ENCODE peak calls at places on chromosomes 12 and 14, in nine cellular contexts. One of them, this sample, is unnamed.

GRCh38 chr12:49334681-49335080 is 2.3 kb downstream of the C1QL4 start:
- DNase-seq in fibroblast of lung: no peak
- DNase-seq in brain microvascular endothelial cell: no peak
- DNase-seq in fibroblast of pulmonary artery: no peak
- DNase-seq in fibroblast of mammary gland: no peak
- DNase-seq in ovary: no peak
- DNase-seq in endothelial cell of umbilical vein: no peak
- DNase-seq in HFF-Myc: no peak
- DNase-seq in astrocyte of the spinal cord: no peak
- DNase-seq in this sample: no peak

GRCh38 chr14:94345344-94346072 is 22.4 kb upstream of the SERPINA6 start:
- DNase-seq in fibroblast of lung: peak
- DNase-seq in fibroblast of pulmonary artery: peak
- DNase-seq in endothelial cell of umbilical vein: no peak
- DNase-seq in astrocyte of the spinal cord: peak
- DNase-seq in ovary: no peak
- DNase-seq in fibroblast of mammary gland: peak
- DNase-seq in HFF-Myc: peak
- DNase-seq in brain microvascular endothelial cell: peak
- DNase-seq in this sample: peak

GRCh38 chr12:94304566-94305061 is 155.1 kb downstream of the CEP83 start:
- DNase-seq in brain microvascular endothelial cell: peak
- DNase-seq in fibroblast of mammary gland: no peak
- DNase-seq in ovary: no peak
- DNase-seq in fibroblast of lung: peak
- DNase-seq in fibroblast of pulmonary artery: peak
- DNase-seq in HFF-Myc: no peak
- DNase-seq in astrocyte of the spinal cord: peak
- DNase-seq in endothelial cell of umbilical vein: no peak
- DNase-seq in this sample: peak

GRCh38 chr14:51443195-51444018 is 203.4 kb downstream of the TMX1 start:
- DNase-seq in endothelial cell of umbilical vein: peak
- DNase-seq in fibroblast of lung: peak
- DNase-seq in fibroblast of mammary gland: peak
- DNase-seq in astrocyte of the spinal cord: peak
- DNase-seq in brain microvascular endothelial cell: peak
- DNase-seq in HFF-Myc: peak
- DNase-seq in ovary: no peak
- DNase-seq in fibroblast of pulmonary artery: peak
- DNase-seq in this sample: no peak

GRCh38 chr12:80178846-80179245 is 79.5 kb downstream of the OTOGL start:
- DNase-seq in fibroblast of mammary gland: no peak
- DNase-seq in fibroblast of lung: no peak
- DNase-seq in astrocyte of the spinal cord: no peak
- DNase-seq in HFF-Myc: no peak
- DNase-seq in endothelial cell of umbilical vein: no peak
- DNase-seq in fibroblast of pulmonary artery: no peak
- DNase-seq in ovary: no peak
- DNase-seq in brain microvascular endothelial cell: no peak
- DNase-seq in this sample: no peak

GRCh38 chr12:4217091-4217490 is 56.5 kb upstream of the CCND2 start:
- DNase-seq in HFF-Myc: no peak
- DNase-seq in fibroblast of mammary gland: no peak
- DNase-seq in endothelial cell of umbilical vein: no peak
- DNase-seq in fibroblast of pulmonary artery: no peak
- DNase-seq in astrocyte of the spinal cord: no peak
- DNase-seq in fibroblast of lung: no peak
- DNase-seq in ovary: no peak
- DNase-seq in brain microvascular endothelial cell: no peak
- DNase-seq in this sample: no peak

GRCh38 chr14:70018246-70018645 is 139.0 kb downstream of the SMOC1 start:
- DNase-seq in fibroblast of lung: no peak
- DNase-seq in fibroblast of pulmonary artery: peak
- DNase-seq in endothelial cell of umbilical vein: no peak
- DNase-seq in ovary: peak
- DNase-seq in astrocyte of the spinal cord: no peak
- DNase-seq in HFF-Myc: no peak
- DNase-seq in fibroblast of mammary gland: no peak
- DNase-seq in brain microvascular endothelial cell: no peak
- DNase-seq in this sample: no peak

GRCh38 chr12:68224613-68225285 is 861 bp downstream of the IL26 start:
- DNase-seq in fibroblast of mammary gland: peak
- DNase-seq in fibroblast of lung: peak
- DNase-seq in astrocyte of the spinal cord: peak
- DNase-seq in ovary: no peak
- DNase-seq in HFF-Myc: no peak
- DNase-seq in fibroblast of pulmonary artery: peak
- DNase-seq in endothelial cell of umbilical vein: peak
- DNase-seq in brain microvascular endothelial cell: peak
- DNase-seq in this sample: no peak

GRCh38 chr12:95238150-95238549 is 20.5 kb downstream of the VEZT start:
- DNase-seq in ovary: no peak
- DNase-seq in brain microvascular endothelial cell: no peak
- DNase-seq in HFF-Myc: no peak
- DNase-seq in astrocyte of the spinal cord: no peak
- DNase-seq in endothelial cell of umbilical vein: no peak
- DNase-seq in fibroblast of mammary gland: no peak
- DNase-seq in fibroblast of pulmonary artery: no peak
- DNase-seq in fibroblast of lung: no peak
- DNase-seq in this sample: no peak

GRCh38 chr14:80164991-80165390 is 46.3 kb downstream of the DIO2 start:
- DNase-seq in endothelial cell of umbilical vein: no peak
- DNase-seq in astrocyte of the spinal cord: peak
- DNase-seq in fibroblast of mammary gland: peak
- DNase-seq in ovary: no peak
- DNase-seq in fibroblast of lung: peak
- DNase-seq in fibroblast of pulmonary artery: peak
- DNase-seq in HFF-Myc: no peak
- DNase-seq in brain microvascular endothelial cell: peak
- DNase-seq in this sample: peak

GRCh38 chr14:63770187-63770807 is 42.4 kb upstream of the SGPP1 start:
- DNase-seq in fibroblast of mammary gland: peak
- DNase-seq in fibroblast of pulmonary artery: peak
- DNase-seq in ovary: peak
- DNase-seq in fibroblast of lung: peak
- DNase-seq in endothelial cell of umbilical vein: peak
- DNase-seq in brain microvascular endothelial cell: peak
- DNase-seq in HFF-Myc: peak
- DNase-seq in astrocyte of the spinal cord: peak
- DNase-seq in this sample: peak

GRCh38 chr12:9404031-9404430 is 195.8 kb upstream of the PZP start:
- DNase-seq in astrocyte of the spinal cord: no peak
- DNase-seq in fibroblast of lung: no peak
- DNase-seq in fibroblast of mammary gland: no peak
- DNase-seq in HFF-Myc: no peak
- DNase-seq in ovary: no peak
- DNase-seq in brain microvascular endothelial cell: no peak
- DNase-seq in endothelial cell of umbilical vein: no peak
- DNase-seq in fibroblast of pulmonary artery: no peak
- DNase-seq in this sample: no peak

GRCh38 chr14:37197421-37198272 is at the start of gene MIPOL1:
- DNase-seq in astrocyte of the spinal cord: peak
- DNase-seq in HFF-Myc: peak
- DNase-seq in fibroblast of lung: peak
- DNase-seq in brain microvascular endothelial cell: peak
- DNase-seq in ovary: peak
- DNase-seq in fibroblast of pulmonary artery: peak
- DNase-seq in endothelial cell of umbilical vein: peak
- DNase-seq in fibroblast of mammary gland: peak
- DNase-seq in this sample: peak
- H3K4me3 ChIP-seq in astrocyte of the spinal cord: peak
- H3K4me3 ChIP-seq in HFF-Myc: peak
- H3K4me3 ChIP-seq in fibroblast of lung: peak
- H3K4me3 ChIP-seq in brain microvascular endothelial cell: peak
- H3K4me3 ChIP-seq in ovary: peak
- H3K4me3 ChIP-seq in fibroblast of pulmonary artery: peak
- H3K4me3 ChIP-seq in endothelial cell of umbilical vein: peak
- H3K4me3 ChIP-seq in fibroblast of mammary gland: peak
- H3K4me3 ChIP-seq in this sample: peak

GRCh38 chr14:106459971-106460730 is 933.8 kb downstream of the TMEM121 start:
- DNase-seq in ovary: no peak
- DNase-seq in fibroblast of pulmonary artery: no peak
- DNase-seq in fibroblast of lung: no peak
- DNase-seq in HFF-Myc: no peak
- DNase-seq in fibroblast of mammary gland: no peak
- DNase-seq in astrocyte of the spinal cord: no peak
- DNase-seq in endothelial cell of umbilical vein: no peak
- DNase-seq in brain microvascular endothelial cell: no peak
- DNase-seq in this sample: no peak
- TF ChIP-seq CTCF in ovary: no peak
- TF ChIP-seq CTCF in fibroblast of pulmonary artery: no peak
- TF ChIP-seq CTCF in fibroblast of lung: no peak
- TF ChIP-seq CTCF in HFF-Myc: no peak
- TF ChIP-seq CTCF in fibroblast of mammary gland: no peak
- TF ChIP-seq CTCF in astrocyte of the spinal cord: no peak
- TF ChIP-seq CTCF in endothelial cell of umbilical vein: no peak
- TF ChIP-seq CTCF in brain microvascular endothelial cell: peak
- TF ChIP-seq CTCF in this sample: no peak

GRCh38 chr12:6871052-6871957 is 1.8 kb downstream of the SPSB2 start:
- DNase-seq in brain microvascular endothelial cell: no peak
- DNase-seq in fibroblast of pulmonary artery: no peak
- DNase-seq in astrocyte of the spinal cord: peak
- DNase-seq in endothelial cell of umbilical vein: no peak
- DNase-seq in ovary: no peak
- DNase-seq in HFF-Myc: no peak
- DNase-seq in fibroblast of lung: peak
- DNase-seq in fibroblast of mammary gland: no peak
- DNase-seq in this sample: no peak
- H3K4me3 ChIP-seq in brain microvascular endothelial cell: peak
- H3K4me3 ChIP-seq in fibroblast of pulmonary artery: peak
- H3K4me3 ChIP-seq in astrocyte of the spinal cord: peak
- H3K4me3 ChIP-seq in endothelial cell of umbilical vein: no peak
- H3K4me3 ChIP-seq in ovary: no peak
- H3K4me3 ChIP-seq in HFF-Myc: peak
- H3K4me3 ChIP-seq in fibroblast of lung: peak
- H3K4me3 ChIP-seq in fibroblast of mammary gland: peak
- H3K4me3 ChIP-seq in this sample: peak

GRCh38 chr14:87816421-87816820 is 176.6 kb downstream of the GALC start:
- DNase-seq in fibroblast of pulmonary artery: no peak
- DNase-seq in HFF-Myc: no peak
- DNase-seq in endothelial cell of umbilical vein: no peak
- DNase-seq in fibroblast of mammary gland: no peak
- DNase-seq in ovary: no peak
- DNase-seq in fibroblast of lung: no peak
- DNase-seq in astrocyte of the spinal cord: no peak
- DNase-seq in brain microvascular endothelial cell: no peak
- DNase-seq in this sample: no peak

GRCh38 chr14:87815121-87815520 is 177.9 kb downstream of the GALC start:
- DNase-seq in brain microvascular endothelial cell: no peak
- DNase-seq in endothelial cell of umbilical vein: no peak
- DNase-seq in fibroblast of mammary gland: no peak
- DNase-seq in astrocyte of the spinal cord: no peak
- DNase-seq in fibroblast of pulmonary artery: no peak
- DNase-seq in HFF-Myc: no peak
- DNase-seq in ovary: no peak
- DNase-seq in fibroblast of lung: no peak
- DNase-seq in this sample: no peak

GRCh38 chr14:87811246-87811645 is 181.7 kb downstream of the GALC start:
- DNase-seq in fibroblast of pulmonary artery: no peak
- DNase-seq in fibroblast of mammary gland: no peak
- DNase-seq in HFF-Myc: no peak
- DNase-seq in ovary: no peak
- DNase-seq in endothelial cell of umbilical vein: no peak
- DNase-seq in brain microvascular endothelial cell: no peak
- DNase-seq in astrocyte of the spinal cord: no peak
- DNase-seq in fibroblast of lung: no peak
- DNase-seq in this sample: no peak

GRCh38 chr14:87813211-87813610 is 179.8 kb downstream of the GALC start:
- DNase-seq in brain microvascular endothelial cell: no peak
- DNase-seq in HFF-Myc: no peak
- DNase-seq in endothelial cell of umbilical vein: no peak
- DNase-seq in astrocyte of the spinal cord: no peak
- DNase-seq in fibroblast of mammary gland: no peak
- DNase-seq in ovary: no peak
- DNase-seq in fibroblast of pulmonary artery: no peak
- DNase-seq in fibroblast of lung: no peak
- DNase-seq in this sample: no peak

DNA sequence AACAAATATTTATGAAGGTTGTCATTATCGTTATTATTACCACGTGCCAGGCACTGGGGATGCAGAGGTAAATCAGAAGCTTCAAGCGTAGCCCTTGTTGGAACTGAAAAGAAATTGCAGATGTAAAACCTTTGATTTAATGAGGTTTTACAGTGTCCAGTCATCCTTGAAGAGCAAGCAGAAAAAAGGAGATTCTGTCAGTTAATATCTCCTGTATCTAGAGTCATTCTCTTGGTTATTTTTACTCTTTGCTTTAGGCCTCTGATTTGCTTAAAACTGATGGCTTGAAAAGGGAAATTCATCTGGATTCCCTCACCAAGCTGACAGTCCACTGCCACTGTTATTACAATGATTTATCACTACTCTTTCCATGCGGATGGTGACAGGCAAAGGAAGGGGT is 179.3 kb downstream of the GALC start:
- DNase-seq in brain microvascular endothelial cell: no peak
- DNase-seq in astrocyte of the spinal cord: no peak
- DNase-seq in ovary: no peak
- DNase-seq in fibroblast of pulmonary artery: no peak
- DNase-seq in endothelial cell of umbilical vein: no peak
- DNase-seq in fibroblast of lung: no peak
- DNase-seq in HFF-Myc: no peak
- DNase-seq in fibroblast of mammary gland: no peak
- DNase-seq in this sample: no peak
- TF ChIP-seq CTCF in brain microvascular endothelial cell: no peak
- TF ChIP-seq CTCF in astrocyte of the spinal cord: no peak
- TF ChIP-seq CTCF in ovary: no peak
- TF ChIP-seq CTCF in fibroblast of pulmonary artery: no peak
- TF ChIP-seq CTCF in endothelial cell of umbilical vein: no peak
- TF ChIP-seq CTCF in fibroblast of lung: no peak
- TF ChIP-seq CTCF in HFF-Myc: no peak
- TF ChIP-seq CTCF in fibroblast of mammary gland: no peak
- TF ChIP-seq CTCF in this sample: no peak

GRCh38 chr12:70748809-70749208 is 111.6 kb upstream of the PTPRB start:
- DNase-seq in astrocyte of the spinal cord: no peak
- DNase-seq in fibroblast of lung: no peak
- DNase-seq in endothelial cell of umbilical vein: no peak
- DNase-seq in ovary: no peak
- DNase-seq in fibroblast of pulmonary artery: no peak
- DNase-seq in brain microvascular endothelial cell: no peak
- DNase-seq in fibroblast of mammary gland: no peak
- DNase-seq in HFF-Myc: no peak
- DNase-seq in this sample: no peak
- H3K4me3 ChIP-seq in astrocyte of the spinal cord: no peak
- H3K4me3 ChIP-seq in fibroblast of lung: no peak
- H3K4me3 ChIP-seq in endothelial cell of umbilical vein: no peak
- H3K4me3 ChIP-seq in ovary: no peak
- H3K4me3 ChIP-seq in fibroblast of pulmonary artery: no peak
- H3K4me3 ChIP-seq in brain microvascular endothelial cell: no peak
- H3K4me3 ChIP-seq in fibroblast of mammary gland: no peak
- H3K4me3 ChIP-seq in HFF-Myc: no peak
- H3K4me3 ChIP-seq in this sample: no peak

DNA sequence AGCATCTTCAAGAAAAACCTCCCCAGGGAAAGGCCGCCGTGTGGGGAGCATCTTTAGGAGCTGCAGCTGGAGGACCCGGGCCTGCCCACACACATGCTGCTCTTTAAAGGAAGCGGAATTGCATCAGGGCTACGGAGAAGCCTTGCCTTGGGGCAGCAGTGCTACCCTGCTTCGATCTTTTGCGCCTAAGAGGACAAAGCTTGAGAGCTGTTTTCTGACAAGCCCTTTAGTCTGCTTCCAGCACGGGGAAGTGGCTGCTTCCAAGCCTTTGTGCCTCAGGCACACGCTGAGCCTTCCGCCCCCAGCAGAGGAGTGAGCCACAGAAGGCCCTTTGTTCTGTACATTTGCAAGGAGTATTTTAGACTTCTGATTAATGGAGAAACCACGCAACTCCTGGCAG is 31.5 kb downstream of the COA8 start:
- DNase-seq in brain microvascular endothelial cell: peak
- DNase-seq in ovary: peak
- DNase-seq in astrocyte of the spinal cord: peak
- DNase-seq in HFF-Myc: no peak
- DNase-seq in fibroblast of pulmonary artery: peak
- DNase-seq in endothelial cell of umbilical vein: no peak
- DNase-seq in fibroblast of lung: peak
- DNase-seq in fibroblast of mammary gland: peak
- DNase-seq in this sample: no peak
- TF ChIP-seq CTCF in brain microvascular endothelial cell: no peak
- TF ChIP-seq CTCF in ovary: no peak
- TF ChIP-seq CTCF in astrocyte of the spinal cord: no peak
- TF ChIP-seq CTCF in HFF-Myc: no peak
- TF ChIP-seq CTCF in fibroblast of pulmonary artery: no peak
- TF ChIP-seq CTCF in endothelial cell of umbilical vein: no peak
- TF ChIP-seq CTCF in fibroblast of lung: no peak
- TF ChIP-seq CTCF in fibroblast of mammary gland: no peak
- TF ChIP-seq CTCF in this sample: no peak

This sample was measured in AG04450.